ENCODE peak calls at places on chromosomes 11 and 22, in four cellular contexts. One of them, this sample, is unnamed.

GRCh38 chr22:50102946-50103345 is 13.1 kb downstream of the MOV10L1 start:
- DNase-seq in fibroblast of mammary gland: no peak
- DNase-seq in right lobe of liver: no peak
- DNase-seq in BE2C: no peak
- DNase-seq in this sample: no peak

GRCh38 chr22:46031066-46031465 is 54.1 kb upstream of the WNT7B start:
- DNase-seq in fibroblast of mammary gland: no peak
- DNase-seq in right lobe of liver: peak; percentile 57
- DNase-seq in BE2C: no peak
- DNase-seq in this sample: no peak

GRCh38 chr22:23533328-23533762 is 46.7 kb downstream of the IGLL1 start:
- DNase-seq in fibroblast of mammary gland: no peak
- DNase-seq in right lobe of liver: peak; percentile 35
- DNase-seq in BE2C: peak; percentile 86
- DNase-seq in this sample: no peak

GRCh38 chr11:1198766-1199688 is 23.8 kb upstream of the MUC5B start:
- DNase-seq in fibroblast of mammary gland: no peak
- DNase-seq in right lobe of liver: peak; percentile 45
- DNase-seq in BE2C: no peak
- DNase-seq in this sample: peak; percentile 44

GRCh38 chr11:64094463-64095223 is 58.9 kb downstream of the FLRT1 start:
- DNase-seq in fibroblast of mammary gland: peak; percentile 77
- DNase-seq in right lobe of liver: no peak
- DNase-seq in BE2C: no peak
- DNase-seq in this sample: peak; percentile 73

GRCh38 chr11:70952171-70952570 is 300.2 kb downstream of the SHANK2 start:
- DNase-seq in fibroblast of mammary gland: no peak
- DNase-seq in right lobe of liver: peak; percentile 13
- DNase-seq in BE2C: no peak
- DNase-seq in this sample: no peak

GRCh38 chr11:23778971-23779370 is 717.9 kb upstream of the LUZP2 start:
- DNase-seq in fibroblast of mammary gland: peak; percentile 24
- DNase-seq in right lobe of liver: no peak
- DNase-seq in BE2C: no peak
- DNase-seq in this sample: no peak

GRCh38 chr11:126007263-126007662 is 55.4 kb downstream of the CDON start:
- DNase-seq in fibroblast of mammary gland: peak; percentile 69
- DNase-seq in right lobe of liver: no peak
- DNase-seq in BE2C: peak; percentile 50
- DNase-seq in this sample: no peak

GRCh38 chr22:17672417-17672991 is 33.9 kb downstream of the BCL2L13 start:
- DNase-seq in fibroblast of mammary gland: no peak
- DNase-seq in right lobe of liver: no peak
- DNase-seq in BE2C: peak; percentile 24
- DNase-seq in this sample: no peak

GRCh38 chr11:119644502-119644901 is 84.5 kb downstream of the NECTIN1 start:
- DNase-seq in fibroblast of mammary gland: no peak
- DNase-seq in right lobe of liver: no peak
- DNase-seq in BE2C: no peak
- DNase-seq in this sample: no peak

GRCh38 chr11:110522456-110522855 is 92.7 kb downstream of the FDX1 start:
- DNase-seq in fibroblast of mammary gland: no peak
- DNase-seq in right lobe of liver: no peak
- DNase-seq in BE2C: no peak
- DNase-seq in this sample: no peak

GRCh38 chr11:17498475-17498874 is 21.8 kb upstream of the ABCC8 start:
- DNase-seq in fibroblast of mammary gland: no peak
- DNase-seq in right lobe of liver: no peak
- DNase-seq in BE2C: no peak
- DNase-seq in this sample: no peak

GRCh38 chr11:77039491-77040400 is 5.5 kb downstream of the B3GNT6 start:
- DNase-seq in fibroblast of mammary gland: peak; percentile 42
- DNase-seq in right lobe of liver: no peak
- DNase-seq in BE2C: peak; percentile 64
- DNase-seq in this sample: no peak

GRCh38 chr11:71927813-71928738 is at the start of gene XNDC1N:
- DNase-seq in fibroblast of mammary gland: peak; percentile 85
- DNase-seq in right lobe of liver: peak; percentile 68
- DNase-seq in BE2C: peak; percentile 83
- DNase-seq in this sample: peak; percentile 68

GRCh38 chr11:110829873-110830272 is 117.6 kb upstream of the ARHGAP20 start:
- DNase-seq in fibroblast of mammary gland: peak; percentile 30
- DNase-seq in right lobe of liver: no peak
- DNase-seq in BE2C: no peak
- DNase-seq in this sample: no peak

GRCh38 chr11:105357764-105358163 is 218.2 kb upstream of the CARD18 start:
- DNase-seq in fibroblast of mammary gland: no peak
- DNase-seq in right lobe of liver: no peak
- DNase-seq in BE2C: no peak
- DNase-seq in this sample: no peak

GRCh38 chr22:50473855-50474671 is 772 bp downstream of the SBF1 start:
- DNase-seq in fibroblast of mammary gland: peak; percentile 61
- DNase-seq in right lobe of liver: no peak
- DNase-seq in BE2C: peak; percentile 44
- DNase-seq in this sample: no peak

GRCh38 chr22:39236321-39237275 is 8.2 kb downstream of the PDGFB start:
- DNase-seq in fibroblast of mammary gland: no peak
- DNase-seq in right lobe of liver: no peak
- DNase-seq in BE2C: no peak
- DNase-seq in this sample: no peak

GRCh38 chr11:34647532-34647931 is 26.6 kb downstream of the EHF start:
- DNase-seq in fibroblast of mammary gland: no peak
- DNase-seq in right lobe of liver: no peak
- DNase-seq in BE2C: no peak
- DNase-seq in this sample: no peak

GRCh38 chr11:17293308-17293707 is 16.8 kb downstream of the NUCB2 start:
- DNase-seq in fibroblast of mammary gland: no peak
- DNase-seq in right lobe of liver: no peak
- DNase-seq in BE2C: no peak
- DNase-seq in this sample: no peak

GRCh38 chr11:3860360-3860759 is 4.9 kb downstream of the STIM1 start:
- DNase-seq in fibroblast of mammary gland: no peak
- DNase-seq in right lobe of liver: no peak
- DNase-seq in BE2C: no peak
- DNase-seq in this sample: no peak

GRCh38 chr22:50621491-50621880 is 6.5 kb downstream of the ARSA start:
- DNase-seq in fibroblast of mammary gland: no peak
- DNase-seq in right lobe of liver: no peak
- DNase-seq in BE2C: no peak
- DNase-seq in this sample: no peak

GRCh38 chr11:38900156-38900679 is 2302.2 kb upstream of the RAG2 start:
- DNase-seq in fibroblast of mammary gland: no peak
- DNase-seq in right lobe of liver: no peak
- DNase-seq in BE2C: no peak
- DNase-seq in this sample: no peak

GRCh38 chr22:17536269-17536668 is 27.0 kb upstream of the SLC25A18 start:
- DNase-seq in fibroblast of mammary gland: no peak
- DNase-seq in right lobe of liver: no peak
- DNase-seq in BE2C: no peak
- DNase-seq in this sample: no peak

GRCh38 chr11:59551651-59552521 is 40.5 kb downstream of the OR4D9 start:
- DNase-seq in fibroblast of mammary gland: peak; percentile 91
- DNase-seq in right lobe of liver: no peak
- DNase-seq in BE2C: peak; percentile 49
- DNase-seq in this sample: no peak

GRCh38 chr22:38865201-38866023 is 6.6 kb downstream of the CBX6 start:
- DNase-seq in fibroblast of mammary gland: no peak
- DNase-seq in right lobe of liver: no peak
- DNase-seq in BE2C: no peak
- DNase-seq in this sample: peak; percentile 38

GRCh38 chr22:48803171-48803992 is 1024.3 kb downstream of the BRD1 start:
- DNase-seq in fibroblast of mammary gland: no peak
- DNase-seq in right lobe of liver: peak; percentile 38
- DNase-seq in BE2C: no peak
- DNase-seq in this sample: no peak

GRCh38 chr22:24938741-24939341 is 7.7 kb downstream of the LHFPL7 start:
- DNase-seq in fibroblast of mammary gland: peak; percentile 39
- DNase-seq in right lobe of liver: no peak
- DNase-seq in BE2C: peak; percentile 50
- DNase-seq in this sample: no peak

GRCh38 chr22:30435674-30436126 is 10.1 kb downstream of the MTFP1 start:
- DNase-seq in fibroblast of mammary gland: no peak
- DNase-seq in right lobe of liver: peak; percentile 69
- DNase-seq in BE2C: no peak
- DNase-seq in this sample: no peak

GRCh38 chr11:1197886-1198765 is 24.7 kb upstream of the MUC5B start:
- DNase-seq in fibroblast of mammary gland: no peak
- DNase-seq in right lobe of liver: peak; percentile 47
- DNase-seq in BE2C: no peak
- DNase-seq in this sample: peak; percentile 44

GRCh38 chr11:44621784-44622183 is 56.3 kb downstream of the CD82 start:
- DNase-seq in fibroblast of mammary gland: no peak
- DNase-seq in right lobe of liver: peak; percentile 31
- DNase-seq in BE2C: no peak
- DNase-seq in this sample: peak; percentile 38

GRCh38 chr11:120432056-120433018 is 79.2 kb upstream of the GRIK4 start:
- DNase-seq in fibroblast of mammary gland: peak; percentile 99
- DNase-seq in right lobe of liver: no peak
- DNase-seq in BE2C: no peak
- DNase-seq in this sample: no peak

GRCh38 chr11:112453601-112454577 is 193.2 kb upstream of the PLET1 start:
- DNase-seq in fibroblast of mammary gland: peak; percentile 58
- DNase-seq in right lobe of liver: peak; percentile 58
- DNase-seq in BE2C: peak; percentile 67
- DNase-seq in this sample: no peak

GRCh38 chr11:45500457-45500856 is 165.0 kb downstream of the CHST1 start:
- DNase-seq in fibroblast of mammary gland: no peak
- DNase-seq in right lobe of liver: no peak
- DNase-seq in BE2C: no peak
- DNase-seq in this sample: no peak

GRCh38 chr11:76166314-76166713 is 40.0 kb downstream of the WNT11 start:
- DNase-seq in fibroblast of mammary gland: no peak
- DNase-seq in right lobe of liver: no peak
- DNase-seq in BE2C: no peak
- DNase-seq in this sample: no peak

GRCh38 chr11:2388431-2389024 is 11.4 kb downstream of the CD81 start:
- DNase-seq in fibroblast of mammary gland: no peak
- DNase-seq in right lobe of liver: no peak
- DNase-seq in BE2C: no peak
- DNase-seq in this sample: no peak
- TF ChIP-seq CTCF in fibroblast of mammary gland: no peak
- TF ChIP-seq CTCF in right lobe of liver: no peak
- TF ChIP-seq CTCF in BE2C: no peak
- TF ChIP-seq CTCF in this sample: no peak

DNA sequence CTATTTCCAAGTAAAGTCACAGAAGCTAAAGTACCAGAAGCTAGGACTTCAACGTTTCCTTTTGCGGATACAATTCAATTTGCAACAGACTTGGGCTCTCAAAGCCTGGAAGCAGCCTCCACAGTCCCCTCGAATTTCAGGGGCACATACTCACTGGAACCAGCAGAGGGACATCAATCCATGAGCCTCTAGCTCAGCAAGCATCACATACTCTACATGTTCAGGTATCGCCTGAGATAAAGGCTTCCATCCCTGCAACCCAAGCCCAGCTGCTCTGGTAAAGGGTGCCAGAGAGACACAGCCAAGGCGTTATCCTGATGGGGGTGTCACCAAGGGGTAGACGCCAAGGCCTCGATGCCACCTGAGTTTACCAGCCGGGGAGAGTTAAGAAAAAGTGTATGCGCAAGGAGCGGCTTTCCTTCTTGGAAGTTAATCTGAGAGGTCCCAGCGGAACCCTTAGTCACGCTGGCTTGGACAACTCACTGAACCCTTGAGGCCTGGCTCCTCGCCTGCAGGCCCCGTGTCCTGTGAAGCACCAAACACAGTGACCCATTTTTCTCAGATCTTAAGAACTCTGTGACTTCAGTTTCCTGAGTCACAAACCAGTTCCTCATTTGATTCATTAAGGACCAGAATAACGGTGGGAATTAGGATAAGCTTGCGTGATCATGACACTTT is 13.0 kb downstream of the LTO1 start:
- DNase-seq in fibroblast of mammary gland: peak; percentile 56
- DNase-seq in right lobe of liver: peak; percentile 14
- DNase-seq in BE2C: no peak
- DNase-seq in this sample: peak; percentile 57
- TF ChIP-seq CTCF in fibroblast of mammary gland: peak; percentile 28
- TF ChIP-seq CTCF in right lobe of liver: no peak
- TF ChIP-seq CTCF in BE2C: peak; percentile 47
- TF ChIP-seq CTCF in this sample: no peak

DNA sequence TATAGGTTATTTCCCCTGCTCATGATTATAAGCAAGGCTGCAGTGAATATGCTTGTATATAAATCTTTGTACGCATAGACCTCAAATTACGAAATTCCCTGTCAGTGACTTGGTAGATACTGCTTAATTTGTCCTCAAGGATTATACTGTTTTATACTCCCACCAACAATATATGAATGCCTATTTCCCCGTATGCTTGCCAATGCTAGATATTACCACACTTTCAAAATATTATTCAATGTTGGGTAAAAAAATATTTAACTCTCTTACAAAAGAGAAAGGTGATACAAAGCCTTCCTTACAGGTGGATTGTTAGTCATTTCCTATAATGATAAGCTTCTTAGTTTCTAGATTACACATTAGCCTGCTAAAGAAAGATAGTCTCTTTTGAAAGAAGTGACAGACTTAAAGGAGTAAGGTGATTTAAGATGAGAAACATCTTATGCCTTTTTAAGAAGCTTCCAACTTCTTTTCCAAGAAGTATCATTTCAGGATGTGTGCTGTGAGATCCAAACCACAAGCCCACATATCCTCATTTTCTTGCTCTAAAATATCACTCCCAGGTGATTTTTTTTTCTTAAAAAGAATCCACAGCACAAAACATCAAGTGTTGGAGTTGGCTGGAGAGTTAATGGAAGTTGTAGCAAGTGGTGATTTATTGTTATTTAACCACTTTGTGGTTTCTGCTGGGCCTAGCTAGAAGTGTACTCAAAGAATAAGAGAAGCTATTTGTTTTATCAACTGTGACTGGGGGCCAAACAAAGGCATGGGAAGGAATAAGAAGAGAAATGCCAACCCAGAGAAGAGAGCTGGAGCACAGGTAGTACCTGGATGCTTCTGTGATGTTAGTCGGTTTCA is 59.2 kb downstream of the BARX2 start:
- DNase-seq in fibroblast of mammary gland: no peak
- DNase-seq in right lobe of liver: no peak
- DNase-seq in BE2C: no peak
- DNase-seq in this sample: no peak
- TF ChIP-seq CTCF in fibroblast of mammary gland: no peak
- TF ChIP-seq CTCF in right lobe of liver: no peak
- TF ChIP-seq CTCF in BE2C: no peak
- TF ChIP-seq CTCF in this sample: no peak

GRCh38 chr11:33160587-33160986 is 693 bp downstream of the CSTF3 start:
- DNase-seq in fibroblast of mammary gland: no peak
- DNase-seq in right lobe of liver: no peak
- DNase-seq in BE2C: no peak
- DNase-seq in this sample: no peak

GRCh38 chr11:33157103-33158027 is 3.9 kb downstream of the CSTF3 start:
- DNase-seq in fibroblast of mammary gland: peak; percentile 36
- DNase-seq in right lobe of liver: no peak
- DNase-seq in BE2C: no peak
- DNase-seq in this sample: no peak

GRCh38 chr11:33158596-33158995 is 2.7 kb downstream of the CSTF3 start:
- DNase-seq in fibroblast of mammary gland: no peak
- DNase-seq in right lobe of liver: no peak
- DNase-seq in BE2C: no peak
- DNase-seq in this sample: no peak

GRCh38 chr11:33160147-33160546 is 1.1 kb downstream of the CSTF3 start:
- DNase-seq in fibroblast of mammary gland: peak; percentile 58
- DNase-seq in right lobe of liver: no peak
- DNase-seq in BE2C: no peak
- DNase-seq in this sample: no peak

GRCh38 chr11:33161120-33162005 is at the start of gene CSTF3:
- DNase-seq in fibroblast of mammary gland: peak; percentile 98
- DNase-seq in right lobe of liver: peak; percentile 100
- DNase-seq in BE2C: peak; percentile 98
- DNase-seq in this sample: peak; percentile 98
- TF ChIP-seq CTCF in fibroblast of mammary gland: peak; percentile 16
- TF ChIP-seq CTCF in right lobe of liver: peak; percentile 32
- TF ChIP-seq CTCF in BE2C: peak; percentile 30
- TF ChIP-seq CTCF in this sample: peak; percentile 36

This sample was measured in CD14-positive monocyte.